ENCODE peak calls at places on chromosomes 2 and 18, in nine cellular contexts. One of them, this sample, is unnamed.

GRCh38 chr2:62197017-62197586 is 1.2 kb downstream of the B3GNT2 start:
- DNase-seq in BJ: no peak
- DNase-seq in transverse colon: peak; percentile 32
- DNase-seq in AG04450: no peak
- DNase-seq in aorta: no peak
- DNase-seq in lower lobe of right lung: peak; percentile 57
- DNase-seq in mammary epithelial cell: no peak
- DNase-seq in SJCRH30: no peak
- DNase-seq in SK-N-SH: peak; percentile 68
- DNase-seq in this sample: peak; percentile 51

GRCh38 chr2:169086893-169087467 is 17.6 kb downstream of the DHRS9 start:
- DNase-seq in BJ: no peak
- DNase-seq in transverse colon: no peak
- DNase-seq in AG04450: no peak
- DNase-seq in aorta: no peak
- DNase-seq in lower lobe of right lung: peak; percentile 62
- DNase-seq in mammary epithelial cell: peak; percentile 62
- DNase-seq in SJCRH30: no peak
- DNase-seq in SK-N-SH: no peak
- DNase-seq in this sample: no peak

GRCh38 chr18:46660955-46661749 is 4.1 kb upstream of the LOXHD1 start:
- DNase-seq in BJ: no peak
- DNase-seq in transverse colon: no peak
- DNase-seq in AG04450: no peak
- DNase-seq in aorta: no peak
- DNase-seq in lower lobe of right lung: no peak
- DNase-seq in mammary epithelial cell: no peak
- DNase-seq in SJCRH30: peak; percentile 70
- DNase-seq in SK-N-SH: peak; percentile 48
- DNase-seq in this sample: peak; percentile 13

GRCh38 chr18:77147418-77147852 is 14.9 kb upstream of the MBP start:
- DNase-seq in BJ: no peak
- DNase-seq in transverse colon: no peak
- DNase-seq in AG04450: no peak
- DNase-seq in aorta: peak; percentile 63
- DNase-seq in lower lobe of right lung: no peak
- DNase-seq in mammary epithelial cell: no peak
- DNase-seq in SJCRH30: no peak
- DNase-seq in SK-N-SH: no peak
- DNase-seq in this sample: no peak

GRCh38 chr18:22564036-22564435 is 146.3 kb upstream of the CTAGE1 start:
- DNase-seq in BJ: no peak
- DNase-seq in transverse colon: no peak
- DNase-seq in AG04450: no peak
- DNase-seq in aorta: no peak
- DNase-seq in lower lobe of right lung: no peak
- DNase-seq in mammary epithelial cell: peak; percentile 56
- DNase-seq in SJCRH30: no peak
- DNase-seq in SK-N-SH: no peak
- DNase-seq in this sample: peak; percentile 65

GRCh38 chr2:240790370-240791210 is 29.4 kb downstream of the KIF1A start:
- DNase-seq in BJ: no peak
- DNase-seq in transverse colon: no peak
- DNase-seq in AG04450: no peak
- DNase-seq in aorta: peak; percentile 32
- DNase-seq in lower lobe of right lung: peak; percentile 40
- DNase-seq in mammary epithelial cell: no peak
- DNase-seq in SJCRH30: no peak
- DNase-seq in SK-N-SH: no peak
- DNase-seq in this sample: no peak

GRCh38 chr2:23602113-23602512 is 217.1 kb downstream of the KLHL29 start:
- DNase-seq in BJ: peak; percentile 70
- DNase-seq in transverse colon: peak; percentile 55
- DNase-seq in AG04450: peak; percentile 51
- DNase-seq in aorta: no peak
- DNase-seq in lower lobe of right lung: no peak
- DNase-seq in mammary epithelial cell: peak; percentile 61
- DNase-seq in SJCRH30: peak; percentile 75
- DNase-seq in SK-N-SH: no peak
- DNase-seq in this sample: peak; percentile 90

GRCh38 chr2:168851674-168852320 is 38.4 kb downstream of the SPC25 start:
- DNase-seq in BJ: no peak
- DNase-seq in transverse colon: no peak
- DNase-seq in AG04450: peak; percentile 55
- DNase-seq in aorta: no peak
- DNase-seq in lower lobe of right lung: no peak
- DNase-seq in mammary epithelial cell: peak; percentile 73
- DNase-seq in SJCRH30: peak; percentile 12
- DNase-seq in SK-N-SH: no peak
- DNase-seq in this sample: peak; percentile 34

GRCh38 chr2:133774675-133775005 is 206.4 kb upstream of the NCKAP5 start:
- DNase-seq in BJ: no peak
- DNase-seq in transverse colon: peak; percentile 18
- DNase-seq in AG04450: no peak
- DNase-seq in aorta: peak; percentile 67
- DNase-seq in lower lobe of right lung: no peak
- DNase-seq in mammary epithelial cell: no peak
- DNase-seq in SJCRH30: no peak
- DNase-seq in SK-N-SH: no peak
- DNase-seq in this sample: no peak

GRCh38 chr2:199431748-199432213 is 26.0 kb downstream of the SATB2 start:
- DNase-seq in BJ: no peak
- DNase-seq in transverse colon: no peak
- DNase-seq in AG04450: no peak
- DNase-seq in aorta: no peak
- DNase-seq in lower lobe of right lung: no peak
- DNase-seq in mammary epithelial cell: no peak
- DNase-seq in SJCRH30: no peak
- DNase-seq in SK-N-SH: no peak
- DNase-seq in this sample: no peak

GRCh38 chr18:63379639-63379962 is 12.6 kb upstream of the KDSR start:
- DNase-seq in BJ: no peak
- DNase-seq in transverse colon: no peak
- DNase-seq in AG04450: no peak
- DNase-seq in aorta: no peak
- DNase-seq in lower lobe of right lung: no peak
- DNase-seq in mammary epithelial cell: no peak
- DNase-seq in SJCRH30: no peak
- DNase-seq in SK-N-SH: no peak
- DNase-seq in this sample: peak; percentile 19

GRCh38 chr18:6782861-6783260 is 53.3 kb downstream of the ARHGAP28 start:
- DNase-seq in BJ: no peak
- DNase-seq in transverse colon: no peak
- DNase-seq in AG04450: no peak
- DNase-seq in aorta: no peak
- DNase-seq in lower lobe of right lung: no peak
- DNase-seq in mammary epithelial cell: no peak
- DNase-seq in SJCRH30: no peak
- DNase-seq in SK-N-SH: no peak
- DNase-seq in this sample: no peak

GRCh38 chr18:44079602-44080001 is 601.1 kb upstream of the SETBP1 start:
- DNase-seq in BJ: peak; percentile 14
- DNase-seq in transverse colon: no peak
- DNase-seq in AG04450: peak; percentile 20
- DNase-seq in aorta: no peak
- DNase-seq in lower lobe of right lung: no peak
- DNase-seq in mammary epithelial cell: peak; percentile 77
- DNase-seq in SJCRH30: no peak
- DNase-seq in SK-N-SH: no peak
- DNase-seq in this sample: peak; percentile 73

GRCh38 chr2:233928594-233929351 is 11.6 kb downstream of the TRPM8 start:
- DNase-seq in BJ: no peak
- DNase-seq in transverse colon: peak; percentile 19
- DNase-seq in AG04450: no peak
- DNase-seq in aorta: no peak
- DNase-seq in lower lobe of right lung: no peak
- DNase-seq in mammary epithelial cell: no peak
- DNase-seq in SJCRH30: peak; percentile 52
- DNase-seq in SK-N-SH: peak; percentile 54
- DNase-seq in this sample: peak; percentile 67

GRCh38 chr18:49669403-49669802 is 107.5 kb downstream of the LIPG start:
- DNase-seq in BJ: no peak
- DNase-seq in transverse colon: no peak
- DNase-seq in AG04450: no peak
- DNase-seq in aorta: no peak
- DNase-seq in lower lobe of right lung: no peak
- DNase-seq in mammary epithelial cell: peak; percentile 72
- DNase-seq in SJCRH30: no peak
- DNase-seq in SK-N-SH: no peak
- DNase-seq in this sample: no peak

GRCh38 chr2:152347076-152347475 is 12.1 kb downstream of the FMNL2 start:
- DNase-seq in BJ: no peak
- DNase-seq in transverse colon: no peak
- DNase-seq in AG04450: no peak
- DNase-seq in aorta: no peak
- DNase-seq in lower lobe of right lung: no peak
- DNase-seq in mammary epithelial cell: peak; percentile 97
- DNase-seq in SJCRH30: no peak
- DNase-seq in SK-N-SH: no peak
- DNase-seq in this sample: no peak

DNA sequence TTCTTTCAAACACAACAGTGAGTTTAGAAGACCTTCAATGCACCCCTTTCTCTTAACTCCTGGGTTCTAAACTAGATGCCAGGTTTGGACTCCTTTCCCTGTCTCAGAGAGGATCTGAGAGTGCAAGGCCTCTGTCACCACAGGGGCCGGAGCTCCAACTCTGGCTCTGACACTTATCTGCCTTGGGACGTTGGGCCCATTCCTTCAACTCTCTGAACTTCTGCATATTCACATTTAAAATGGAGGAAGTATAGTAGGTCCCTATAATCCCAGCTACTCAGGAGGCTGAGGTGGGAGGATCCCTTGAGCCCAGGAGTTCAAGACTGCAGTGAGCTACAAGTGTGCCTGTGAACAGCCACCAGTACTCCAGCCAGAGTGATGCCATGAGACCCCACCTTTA is 44.1 kb upstream of the ZFP36L2 start:
- DNase-seq in BJ: no peak
- DNase-seq in transverse colon: no peak
- DNase-seq in AG04450: no peak
- DNase-seq in aorta: no peak
- DNase-seq in lower lobe of right lung: no peak
- DNase-seq in mammary epithelial cell: no peak
- DNase-seq in SJCRH30: no peak
- DNase-seq in SK-N-SH: no peak
- DNase-seq in this sample: no peak
- H3K27me3 ChIP-seq in BJ: no peaks in the 10 kb centered on the region
- H3K27me3 ChIP-seq in transverse colon: no peaks in the 10 kb centered on the region
- H3K27me3 ChIP-seq in AG04450: no peaks in the 10 kb centered on the region
- H3K27me3 ChIP-seq in aorta: no peaks in the 10 kb centered on the region
- H3K27me3 ChIP-seq in lower lobe of right lung: no peaks in the 10 kb centered on the region
- H3K27me3 ChIP-seq in mammary epithelial cell: no peaks in the 10 kb centered on the region
- H3K27me3 ChIP-seq in SJCRH30: no peaks in the 10 kb centered on the region
- H3K27me3 ChIP-seq in SK-N-SH: no peaks in the 10 kb centered on the region
- H3K27me3 ChIP-seq in this sample: no peaks in the 10 kb centered on the region

DNA sequence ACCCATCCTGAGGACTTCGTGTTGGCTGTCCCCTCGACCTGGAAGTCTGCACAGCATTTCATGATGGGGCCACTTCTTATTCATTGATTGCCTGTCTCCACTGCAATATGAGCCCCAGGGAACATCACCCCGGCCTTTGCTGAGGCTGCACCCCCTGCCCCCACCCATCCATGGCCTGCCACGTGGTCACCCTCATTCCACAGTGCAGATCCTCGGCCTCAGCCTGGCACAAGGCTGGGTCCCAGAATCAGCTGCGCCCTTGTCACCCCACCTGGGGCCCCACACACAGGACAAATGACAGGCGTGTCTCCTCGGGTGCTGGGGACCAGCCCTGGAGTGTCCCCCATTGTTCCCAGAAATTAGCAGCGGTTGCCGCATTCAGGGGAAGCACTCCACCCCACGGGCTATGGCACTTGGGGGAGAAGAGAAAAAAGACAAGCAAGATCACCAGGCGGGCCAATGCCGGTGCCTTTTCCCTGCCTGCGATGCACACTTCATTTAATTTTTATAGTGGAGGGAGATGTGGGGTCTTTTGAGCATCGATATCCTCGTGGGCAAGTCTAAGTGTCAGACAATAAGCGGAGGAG is 157.4 kb downstream of the INHBB start:
- DNase-seq in BJ: no peak
- DNase-seq in transverse colon: no peak
- DNase-seq in AG04450: no peak
- DNase-seq in aorta: no peak
- DNase-seq in lower lobe of right lung: no peak
- DNase-seq in mammary epithelial cell: no peak
- DNase-seq in SJCRH30: no peak
- DNase-seq in SK-N-SH: no peak
- DNase-seq in this sample: no peak
- H3K27me3 ChIP-seq in BJ: peaks cover under 1% of the 10 kb centered on the region
- H3K27me3 ChIP-seq in transverse colon: peaks cover 4% of the 10 kb centered on the region
- H3K27me3 ChIP-seq in AG04450: peaks cover 31% of the 10 kb centered on the region
- H3K27me3 ChIP-seq in aorta: no peaks in the 10 kb centered on the region
- H3K27me3 ChIP-seq in lower lobe of right lung: no peaks in the 10 kb centered on the region
- H3K27me3 ChIP-seq in mammary epithelial cell: no peaks in the 10 kb centered on the region
- H3K27me3 ChIP-seq in SJCRH30: peaks cover 7% of the 10 kb centered on the region
- H3K27me3 ChIP-seq in SK-N-SH: peaks cover 18% of the 10 kb centered on the region
- H3K27me3 ChIP-seq in this sample: peaks cover 12% of the 10 kb centered on the region

DNA sequence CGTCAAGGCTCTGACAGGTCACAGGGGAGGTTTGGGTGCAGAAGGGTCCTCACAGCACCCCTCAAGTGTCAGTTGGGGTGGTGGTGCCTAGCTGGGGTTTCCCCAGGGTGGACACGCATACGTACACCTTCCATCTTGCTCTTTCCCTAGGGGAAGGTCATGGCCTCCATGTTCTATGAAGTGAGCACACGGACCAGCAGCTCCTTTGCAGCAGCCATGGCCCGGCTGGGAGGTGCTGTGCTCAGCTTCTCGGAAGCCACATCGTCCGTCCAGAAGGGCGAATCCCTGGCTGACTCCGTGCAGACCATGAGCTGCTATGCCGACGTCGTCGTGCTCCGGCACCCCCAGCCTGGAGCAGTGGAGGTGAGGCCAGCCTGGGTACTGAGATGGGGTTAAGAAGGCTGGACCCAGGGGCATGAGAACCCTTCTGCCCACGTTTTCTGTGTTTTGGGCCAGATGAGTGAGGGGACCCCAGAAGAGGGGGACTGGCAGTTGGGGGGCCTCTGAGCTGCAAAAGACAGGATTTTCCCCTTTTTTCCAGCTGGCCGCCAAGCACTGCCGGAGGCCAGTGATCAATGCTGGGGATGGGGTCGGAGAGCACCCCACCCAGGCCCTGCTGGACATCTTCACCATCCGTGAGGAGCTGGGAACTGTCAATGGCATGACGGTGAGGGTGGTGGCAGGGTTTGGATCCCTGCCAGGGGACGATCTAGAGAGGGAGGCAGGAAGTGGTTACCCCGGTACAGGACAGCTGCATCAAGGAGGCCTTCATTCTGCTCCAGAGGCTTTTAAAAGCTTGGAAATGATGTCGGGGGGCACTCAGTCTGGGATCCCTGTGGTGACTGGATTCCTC is 20.9 kb downstream of the SLC30A3 start:
- DNase-seq in BJ: no peak
- DNase-seq in transverse colon: no peak
- DNase-seq in AG04450: no peak
- DNase-seq in aorta: no peak
- DNase-seq in lower lobe of right lung: no peak
- DNase-seq in mammary epithelial cell: no peak
- DNase-seq in SJCRH30: peak; percentile 85
- DNase-seq in SK-N-SH: no peak
- DNase-seq in this sample: no peak
- H3K27me3 ChIP-seq in BJ: no peaks in the 10 kb centered on the region
- H3K27me3 ChIP-seq in transverse colon: no peaks in the 10 kb centered on the region
- H3K27me3 ChIP-seq in AG04450: no peaks in the 10 kb centered on the region
- H3K27me3 ChIP-seq in aorta: no peaks in the 10 kb centered on the region
- H3K27me3 ChIP-seq in lower lobe of right lung: no peaks in the 10 kb centered on the region
- H3K27me3 ChIP-seq in mammary epithelial cell: no peaks in the 10 kb centered on the region
- H3K27me3 ChIP-seq in SJCRH30: no peaks in the 10 kb centered on the region
- H3K27me3 ChIP-seq in SK-N-SH: no peaks in the 10 kb centered on the region
- H3K27me3 ChIP-seq in this sample: no peaks in the 10 kb centered on the region

GRCh38 chr2:149225446-149225845 is 104.9 kb upstream of the LYPD6 start:
- DNase-seq in BJ: no peak
- DNase-seq in transverse colon: no peak
- DNase-seq in AG04450: no peak
- DNase-seq in aorta: no peak
- DNase-seq in lower lobe of right lung: no peak
- DNase-seq in mammary epithelial cell: no peak
- DNase-seq in SJCRH30: no peak
- DNase-seq in SK-N-SH: no peak
- DNase-seq in this sample: no peak
- H3K27me3 ChIP-seq in BJ: no peaks in the 10 kb centered on the region
- H3K27me3 ChIP-seq in transverse colon: no peaks in the 10 kb centered on the region
- H3K27me3 ChIP-seq in AG04450: no peaks in the 10 kb centered on the region
- H3K27me3 ChIP-seq in aorta: no peaks in the 10 kb centered on the region
- H3K27me3 ChIP-seq in lower lobe of right lung: peaks cover 4% of the 10 kb centered on the region
- H3K27me3 ChIP-seq in mammary epithelial cell: peaks cover 14% of the 10 kb centered on the region
- H3K27me3 ChIP-seq in SJCRH30: no peaks in the 10 kb centered on the region
- H3K27me3 ChIP-seq in SK-N-SH: no peaks in the 10 kb centered on the region
- H3K27me3 ChIP-seq in this sample: peaks cover 20% of the 10 kb centered on the region